ENCODE peak calls at places on chromosomes 3 and 15, in four cellular contexts. One of them, this sample, is unnamed.

GRCh38 chr15:48244923-48245322 is 38.8 kb downstream of the SLC12A1 start:
- DNase-seq in GM12878: no peak
- DNase-seq in HepG2: no peak
- DNase-seq in H1: no peak
- DNase-seq in this sample: no peak

GRCh38 chr3:48403533-48404439 is 26.1 kb downstream of the PLXNB1 start:
- DNase-seq in H1: peak
- DNase-seq in GM12878: no peak
- DNase-seq in HepG2: no peak
- DNase-seq in this sample: no peak

GRCh38 chr15:90594297-90594696 is 64.6 kb downstream of the CRTC3 start:
- DNase-seq in HepG2: no peak
- DNase-seq in H1: no peak
- DNase-seq in GM12878: peak
- DNase-seq in this sample: no peak

GRCh38 chr3:185270262-185270955 is 16.6 kb upstream of the EHHADH start:
- DNase-seq in HepG2: peak
- DNase-seq in H1: peak
- DNase-seq in GM12878: no peak
- DNase-seq in this sample: peak

GRCh38 chr15:91258436-91258779 is 158.4 kb downstream of the SV2B start:
- DNase-seq in GM12878: no peak
- DNase-seq in H1: no peak
- DNase-seq in HepG2: no peak
- DNase-seq in this sample: no peak

GRCh38 chr3:122092460-122093165 is 37.5 kb downstream of the CD86 start:
- DNase-seq in H1: no peak
- DNase-seq in GM12878: no peak
- DNase-seq in HepG2: no peak
- DNase-seq in this sample: peak

GRCh38 chr3:56363720-56364119 is 104.5 kb downstream of the ERC2 start:
- DNase-seq in HepG2: no peak
- DNase-seq in H1: no peak
- DNase-seq in GM12878: no peak
- DNase-seq in this sample: no peak

GRCh38 chr15:47431501-47431900 is 285.8 kb upstream of the SEMA6D start:
- DNase-seq in GM12878: no peak
- DNase-seq in HepG2: peak
- DNase-seq in H1: no peak
- DNase-seq in this sample: no peak

GRCh38 chr3:46200211-46200610 is 7.9 kb downstream of the CCR1 start:
- DNase-seq in H1: no peak
- DNase-seq in GM12878: no peak
- DNase-seq in HepG2: no peak
- DNase-seq in this sample: no peak

GRCh38 chr3:30305021-30305420 is 301.4 kb upstream of the TGFBR2 start:
- DNase-seq in GM12878: no peak
- DNase-seq in H1: no peak
- DNase-seq in HepG2: no peak
- DNase-seq in this sample: no peak

GRCh38 chr3:100185847-100186246 is 71.5 kb upstream of the FILIP1L start:
- DNase-seq in HepG2: no peak
- DNase-seq in H1: no peak
- DNase-seq in GM12878: no peak
- DNase-seq in this sample: no peak

GRCh38 chr3:11438636-11439035 is 166.4 kb downstream of the ATG7 start:
- DNase-seq in H1: no peak
- DNase-seq in HepG2: no peak
- DNase-seq in GM12878: no peak
- DNase-seq in this sample: no peak

GRCh38 chr3:135304378-135304777 is 509.3 kb downstream of the EPHB1 start:
- DNase-seq in HepG2: no peak
- DNase-seq in GM12878: no peak
- DNase-seq in H1: no peak
- DNase-seq in this sample: no peak

GRCh38 chr3:183394150-183394549 is 34.3 kb downstream of the MCF2L2 start:
- DNase-seq in H1: no peak
- DNase-seq in GM12878: no peak
- DNase-seq in HepG2: no peak
- DNase-seq in this sample: no peak

GRCh38 chr15:47293763-47294162 is 423.5 kb upstream of the SEMA6D start:
- DNase-seq in GM12878: no peak
- DNase-seq in H1: no peak
- DNase-seq in HepG2: no peak
- DNase-seq in this sample: no peak

GRCh38 chr3:82839871-82840270 is 1078.4 kb upstream of the GBE1 start:
- DNase-seq in HepG2: no peak
- DNase-seq in H1: no peak
- DNase-seq in GM12878: no peak
- DNase-seq in this sample: no peak

GRCh38 chr3:106920609-106921008 is 456.6 kb upstream of the CCDC54 start:
- DNase-seq in HepG2: no peak
- DNase-seq in H1: no peak
- DNase-seq in GM12878: no peak
- DNase-seq in this sample: no peak

GRCh38 chr3:17629400-17629799 is 113.0 kb downstream of the TBC1D5 start:
- DNase-seq in GM12878: no peak
- DNase-seq in H1: no peak
- DNase-seq in HepG2: no peak
- DNase-seq in this sample: no peak

GRCh38 chr15:64180235-64180824 is 17.5 kb upstream of the PPIB start:
- DNase-seq in GM12878: peak
- DNase-seq in HepG2: no peak
- DNase-seq in H1: no peak
- DNase-seq in this sample: no peak

GRCh38 chr15:70778258-70779076 is 15.1 kb upstream of the UACA start:
- DNase-seq in HepG2: no peak
- DNase-seq in GM12878: no peak
- DNase-seq in H1: no peak
- DNase-seq in this sample: no peak

GRCh38 chr3:150733373-150733935 is 29.5 kb downstream of the SIAH2 start:
- DNase-seq in GM12878: no peak
- DNase-seq in HepG2: peak
- DNase-seq in H1: no peak
- DNase-seq in this sample: peak

DNA sequence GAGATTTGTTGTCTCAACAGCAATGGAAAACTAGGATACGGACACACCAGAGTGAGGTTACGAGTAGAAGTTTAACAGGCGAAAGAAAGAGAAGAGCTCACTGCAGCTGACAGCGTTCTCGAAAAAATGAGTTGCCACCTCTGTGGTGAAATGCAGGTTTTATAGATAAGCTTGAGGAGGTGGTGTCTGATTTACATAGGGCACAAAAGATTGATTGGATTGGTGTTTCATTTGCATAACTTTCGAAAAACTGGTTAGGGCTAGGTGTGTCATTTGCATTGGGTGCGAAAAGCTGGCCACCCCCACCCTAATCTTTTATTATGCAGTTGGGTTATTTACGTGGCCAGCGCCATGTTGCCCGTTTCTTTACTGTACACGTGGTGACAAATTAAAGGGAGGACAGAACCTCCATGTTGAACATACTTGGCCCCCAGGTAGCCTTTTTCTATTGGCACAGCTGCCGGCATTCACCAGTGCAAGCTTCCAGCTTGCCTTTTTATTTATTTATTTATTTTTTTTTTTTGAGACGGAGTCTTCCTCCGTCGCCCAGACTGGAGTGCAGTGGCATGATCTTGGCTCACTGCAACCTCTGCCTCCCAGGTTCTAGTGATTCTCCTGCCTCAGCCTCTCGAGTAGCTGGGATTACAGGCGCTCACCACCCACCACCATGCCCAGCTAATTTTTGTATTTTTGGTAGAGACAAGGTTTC is 8.3 kb downstream of the IFT122 start:
- DNase-seq in GM12878: no peak
- DNase-seq in H1: no peak
- DNase-seq in HepG2: no peak
- DNase-seq in this sample: no peak
- TF ChIP-seq SRF in GM12878: no peak
- TF ChIP-seq SRF in H1: no peak
- TF ChIP-seq SRF in HepG2: no peak
- TF ChIP-seq SRF in this sample: no peak

DNA sequence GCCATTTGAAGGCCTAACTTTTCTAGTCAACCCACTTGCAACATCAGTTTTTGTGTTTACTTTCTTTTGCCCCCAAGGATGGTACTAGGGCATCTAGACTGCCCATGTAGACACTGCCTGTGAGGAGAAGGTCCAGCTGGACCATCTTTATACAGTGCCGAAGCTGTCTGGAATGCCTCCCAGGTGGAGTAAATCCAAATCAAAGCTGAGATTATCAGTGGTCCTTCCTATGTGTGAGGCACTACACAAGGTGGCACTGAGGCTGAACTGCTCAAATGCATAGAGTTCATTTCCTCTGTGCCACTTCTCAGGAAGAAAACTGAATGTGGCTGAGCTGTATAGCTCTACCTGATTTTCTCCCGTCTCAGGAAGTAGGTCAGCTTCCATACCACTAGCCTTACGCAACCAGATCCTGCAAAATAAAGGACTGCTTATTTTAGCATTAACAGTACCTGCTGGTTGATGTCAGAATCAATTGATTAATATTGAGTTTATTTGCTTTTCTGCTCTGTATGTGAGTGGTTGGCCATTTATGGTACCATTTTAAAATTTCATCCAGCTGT is 106.1 kb downstream of the GHSR start:
- DNase-seq in HepG2: no peak
- DNase-seq in GM12878: no peak
- DNase-seq in H1: no peak
- DNase-seq in this sample: no peak
- TF ChIP-seq EP300 in HepG2: no peak
- TF ChIP-seq EP300 in GM12878: no peak
- TF ChIP-seq EP300 in H1: no peak
- TF ChIP-seq EP300 in this sample: no peak

GRCh38 chr3:142861926-142862325 is 27.0 kb downstream of the PCOLCE2 start:
- DNase-seq in HepG2: no peak
- DNase-seq in GM12878: no peak
- DNase-seq in H1: no peak
- DNase-seq in this sample: no peak

GRCh38 chr3:142863010-142863787 is 25.7 kb downstream of the PCOLCE2 start:
- DNase-seq in HepG2: no peak
- DNase-seq in GM12878: no peak
- DNase-seq in H1: no peak
- DNase-seq in this sample: no peak

GRCh38 chr3:142863965-142864924 is 24.6 kb downstream of the PCOLCE2 start:
- DNase-seq in HepG2: no peak
- DNase-seq in H1: no peak
- DNase-seq in GM12878: no peak
- DNase-seq in this sample: no peak

DNA sequence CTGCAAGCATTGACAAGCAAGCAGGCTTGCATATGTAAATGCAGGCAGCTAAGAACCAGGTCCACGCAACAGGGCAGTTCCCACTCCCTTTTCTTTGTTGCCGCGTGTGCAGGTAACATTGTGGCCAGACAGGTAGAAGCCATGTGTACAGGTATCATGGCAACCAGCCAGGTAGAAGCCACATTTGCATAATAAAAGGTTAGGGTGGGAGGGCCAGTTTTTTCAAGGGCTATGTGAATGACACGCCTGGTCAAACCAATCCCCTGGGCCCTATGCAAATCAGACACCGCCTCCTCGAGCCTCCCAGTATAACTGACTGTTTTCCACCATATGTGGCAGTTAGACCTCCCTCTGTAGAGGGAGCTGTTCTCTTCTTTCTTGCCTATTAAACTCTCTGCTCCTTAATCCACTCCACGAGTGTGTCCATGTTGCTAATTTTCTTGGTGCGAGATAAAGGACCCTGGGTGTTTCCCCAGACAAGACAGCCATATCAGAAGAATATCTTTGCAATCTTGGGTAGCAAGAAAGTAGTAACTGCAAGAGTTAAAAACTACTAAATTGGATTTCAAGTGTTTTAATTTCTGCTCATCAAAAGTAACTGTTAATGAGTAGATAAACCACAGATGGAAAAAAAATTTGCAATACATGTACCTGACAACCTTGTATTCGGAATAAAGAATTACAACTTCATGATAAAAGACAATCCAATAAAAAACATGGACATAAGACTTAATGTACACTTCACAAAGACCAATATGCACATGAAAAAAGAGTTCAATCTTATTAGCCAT is 21.8 kb downstream of the PCOLCE2 start:
- DNase-seq in HepG2: no peak
- DNase-seq in H1: peak
- DNase-seq in GM12878: no peak
- DNase-seq in this sample: peak
- TF ChIP-seq SRF in HepG2: no peak
- TF ChIP-seq SRF in H1: no peak
- TF ChIP-seq SRF in GM12878: no peak
- TF ChIP-seq SRF in this sample: no peak

GRCh38 chr3:111739241-111739952 is 119.7 kb upstream of the PHLDB2 start:
- DNase-seq in GM12878: no peak
- DNase-seq in HepG2: peak
- DNase-seq in H1: no peak
- DNase-seq in this sample: no peak

GRCh38 chr3:111738790-111739189 is 120.3 kb upstream of the PHLDB2 start:
- DNase-seq in GM12878: no peak
- DNase-seq in H1: no peak
- DNase-seq in HepG2: no peak
- DNase-seq in this sample: no peak

GRCh38 chr3:111737056-111737711 is 121.9 kb upstream of the PHLDB2 start:
- DNase-seq in H1: no peak
- DNase-seq in GM12878: no peak
- DNase-seq in HepG2: no peak
- DNase-seq in this sample: no peak

GRCh38 chr3:111738238-111738637 is 120.8 kb upstream of the PHLDB2 start:
- DNase-seq in H1: no peak
- DNase-seq in HepG2: no peak
- DNase-seq in GM12878: no peak
- DNase-seq in this sample: no peak

GRCh38 chr3:111737712-111738097 is 121.4 kb upstream of the PHLDB2 start:
- DNase-seq in GM12878: no peak
- DNase-seq in HepG2: peak
- DNase-seq in H1: no peak
- DNase-seq in this sample: no peak
- TF ChIP-seq EP300 in GM12878: no peak
- TF ChIP-seq EP300 in HepG2: no peak
- TF ChIP-seq EP300 in H1: no peak
- TF ChIP-seq EP300 in this sample: no peak

DNA sequence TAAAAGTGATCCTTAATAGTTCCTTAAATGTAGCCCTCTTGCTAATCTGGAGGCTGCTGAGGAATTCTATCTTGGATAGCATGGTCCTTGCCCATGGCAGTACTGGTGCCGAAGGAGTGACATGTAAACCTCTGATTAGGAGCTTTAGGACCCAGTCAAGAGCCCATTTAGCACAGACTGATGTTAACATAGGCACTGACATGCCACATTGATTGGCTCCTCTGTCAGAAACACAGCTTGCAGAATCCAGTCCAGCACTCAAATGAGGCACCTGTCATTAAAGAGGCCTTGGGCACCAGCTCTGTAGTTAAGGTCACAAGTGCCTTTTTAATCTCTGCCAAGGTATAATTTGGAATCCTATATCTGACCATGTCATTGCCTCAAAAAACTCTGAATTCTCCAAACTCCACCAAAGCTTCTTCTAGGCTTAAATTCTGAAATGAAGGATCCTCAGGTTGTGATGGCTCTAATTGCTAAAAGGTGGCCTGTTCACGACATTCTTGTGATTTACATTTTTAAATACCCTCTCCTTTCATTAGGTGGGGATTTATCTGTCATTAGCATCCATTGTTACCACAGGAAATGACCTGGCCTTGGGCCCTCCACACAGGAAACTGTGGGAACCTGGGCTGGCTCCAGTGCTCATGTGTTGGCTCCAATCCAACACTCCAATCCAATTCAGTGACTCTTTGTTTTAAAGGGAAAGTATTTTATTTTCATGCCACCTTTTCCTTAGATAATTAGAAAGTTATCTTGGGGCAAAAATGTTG is 57.3 kb upstream of the RNF7 start:
- DNase-seq in GM12878: no peak
- DNase-seq in HepG2: no peak
- DNase-seq in H1: no peak
- DNase-seq in this sample: no peak
- TF ChIP-seq SRF in GM12878: no peak
- TF ChIP-seq SRF in HepG2: no peak
- TF ChIP-seq SRF in H1: no peak
- TF ChIP-seq SRF in this sample: no peak

This sample was measured in K562.